ENCODE peak calls at places on chromosomes 16 and 17, in five cellular contexts. M is body of pancreas, B is endothelial cell of umbilical vein, A is thyroid gland, F is heart left ventricle. C is an unnamed sample.
A peak's percentile ranks its signal among the peaks of the same experiment; 100 is the strongest.

GRCh38 chr16:25950586-25951201 is 258.9 kb downstream of the HS3ST4 start:
- DNase-seq in F (no peak), B (no peak), A (no peak), M (no peak), C (no peak)

GRCh38 chr16:4085405-4085970 is 30.8 kb downstream of the ADCY9 start:
- DNase-seq in B (no peak), M (no peak), F (no peak), A (no peak), C (no peak)

GRCh38 chr17:80146121-80147034 is 550 bp downstream of the EIF4A3 start:
- DNase-seq in F (no peak), M (peak; percentile 17), B (peak; percentile 27), A (peak; percentile 22), C (peak; percentile 29)

GRCh38 chr16:47136101-47136820 is 7.5 kb downstream of the NETO2 start:
- DNase-seq in B (peak; percentile 91), A (no peak), F (no peak), M (no peak), C (no peak)

GRCh38 chr16:17358846-17359245 is 111.9 kb downstream of the XYLT1 start:
- DNase-seq in B (no peak), A (no peak), M (no peak), F (no peak), C (no peak)

GRCh38 chr16:70534949-70535348 is 11.3 kb downstream of the SF3B3 start:
- DNase-seq in F (no peak), A (no peak), M (no peak), B (no peak), C (no peak)

GRCh38 chr16:54792811-54793210 is 137.9 kb upstream of the IRX5 start:
- DNase-seq in M (no peak), A (no peak), B (no peak), F (no peak), C (no peak)

GRCh38 chr16:69311533-69312388 is 611 bp downstream of the VPS4A start:
- DNase-seq in F (peak; percentile 80), M (peak; percentile 51), A (peak; percentile 41), B (no peak), C (peak; percentile 51)

GRCh38 chr17:59572301-59572924 is 7.0 kb downstream of the DHX40 start:
- DNase-seq in F (no peak), A (no peak), M (no peak), B (no peak), C (no peak)

GRCh38 chr17:58513391-58513912 is 986 bp downstream of the MTMR4 start:
- DNase-seq in M (no peak), B (no peak), A (no peak), F (no peak), C (peak; percentile 41)
- H3K4me1 ChIP-seq in M (peaks cover 33% of the 10 kb centered on the region), B (peaks cover 13% of the 10 kb centered on the region), A (peaks cover 27% of the 10 kb centered on the region), F (peaks cover 25% of the 10 kb centered on the region), C (peaks cover 28% of the 10 kb centered on the region)

GRCh38 chr17:51496378-51496777 is 236.0 kb downstream of the UTP18 start:
- DNase-seq in A (no peak), B (no peak), F (no peak), M (no peak), C (no peak)

GRCh38 chr17:51499906-51500305 is 239.6 kb downstream of the UTP18 start:
- DNase-seq in M (no peak), F (no peak), A (no peak), B (no peak), C (no peak)

GRCh38 chr17:51505450-51505849 is 245.1 kb downstream of the UTP18 start:
- DNase-seq in A (no peak), M (peak; percentile 12), B (no peak), F (no peak), C (no peak)

GRCh38 chr17:51500454-51500853 is 240.1 kb downstream of the UTP18 start:
- DNase-seq in M (no peak), B (no peak), A (no peak), F (no peak), C (no peak)
- TF ChIP-seq POLR2A in M (no peak), B (no peak), A (no peak), F (no peak), C (no peak)

DNA sequence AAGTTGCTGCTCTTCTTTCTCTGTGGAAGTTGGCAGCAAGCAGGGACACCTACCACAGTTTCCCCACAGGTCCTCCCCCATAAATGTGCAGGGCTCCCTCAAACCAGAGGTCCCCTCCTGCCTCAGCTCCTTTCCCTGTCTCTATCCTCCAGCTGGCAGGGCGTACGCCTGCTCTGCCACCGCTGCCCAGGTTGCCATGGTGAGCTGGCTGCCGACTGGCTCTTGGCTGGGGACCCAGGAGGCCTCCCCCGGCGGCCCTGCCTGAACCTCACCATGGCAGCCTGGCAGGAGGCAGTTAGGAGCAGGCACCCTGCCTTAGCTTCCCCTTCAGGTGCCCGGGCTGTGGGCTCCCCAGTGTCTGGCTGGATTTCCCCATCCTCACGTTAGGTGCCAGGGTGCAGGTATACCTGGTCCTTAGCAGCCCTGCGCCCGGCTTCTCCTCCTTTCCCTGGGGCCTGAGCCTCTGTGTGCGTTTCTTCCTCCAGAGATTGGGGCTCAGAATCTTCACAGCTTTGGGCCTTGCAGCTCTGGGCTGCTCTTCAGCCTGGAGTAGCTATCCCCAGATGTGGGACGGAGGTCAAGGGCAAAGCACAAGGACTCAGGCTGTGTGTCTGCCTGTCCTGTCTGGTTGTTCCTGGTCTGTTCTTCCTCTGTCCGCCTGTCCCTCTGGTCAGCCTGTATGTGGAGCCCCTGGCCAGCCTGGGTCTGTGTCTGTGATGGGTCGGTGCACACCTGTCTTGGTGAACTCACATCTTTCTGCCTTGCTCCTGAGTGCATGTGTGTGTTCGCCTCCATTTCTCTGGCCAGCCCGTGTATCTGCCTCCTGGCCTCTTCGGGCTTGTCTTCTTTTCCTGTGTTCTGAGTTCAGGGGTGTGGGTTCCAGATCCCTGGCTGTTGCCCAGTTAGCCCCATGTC is 15.7 kb downstream of the GJD3 start:
- DNase-seq in A (peak; percentile 86), M (peak; percentile 85), F (peak; percentile 83), B (no peak), C (no peak)
- H3K4me1 ChIP-seq in A (peaks cover 53% of the 10 kb centered on the region), M (peaks cover 54% of the 10 kb centered on the region), F (peaks cover 58% of the 10 kb centered on the region), B (peaks cover 59% of the 10 kb centered on the region), C (peaks cover 76% of the 10 kb centered on the region)

GRCh38 chr17:82299452-82299851 is 18.0 kb downstream of the CD7 start:
- DNase-seq in F (no peak), B (no peak), A (no peak), M (no peak), C (no peak)
- TF ChIP-seq POLR2A in F (no peak), B (no peak), A (no peak), M (no peak), C (no peak)

GRCh38 chr16:86515780-86516617 is 5.7 kb downstream of the FOXF1 start:
- DNase-seq in B (no peak), F (peak; percentile 44), M (no peak), A (no peak), C (no peak)

GRCh38 chr16:86516618-86517003 is 6.3 kb downstream of the FOXF1 start:
- DNase-seq in A (no peak), M (no peak), B (no peak), F (peak; percentile 58), C (no peak)

GRCh38 chr16:86515420-86515779 is 5.1 kb downstream of the FOXF1 start:
- DNase-seq in M (no peak), F (peak; percentile 37), A (no peak), B (no peak), C (no peak)

GRCh38 chr16:86517652-86518258 is 7.4 kb downstream of the FOXF1 start:
- DNase-seq in A (peak; percentile 32), F (peak; percentile 78), M (peak; percentile 62), B (peak; percentile 66), C (peak; percentile 73)

DNA sequence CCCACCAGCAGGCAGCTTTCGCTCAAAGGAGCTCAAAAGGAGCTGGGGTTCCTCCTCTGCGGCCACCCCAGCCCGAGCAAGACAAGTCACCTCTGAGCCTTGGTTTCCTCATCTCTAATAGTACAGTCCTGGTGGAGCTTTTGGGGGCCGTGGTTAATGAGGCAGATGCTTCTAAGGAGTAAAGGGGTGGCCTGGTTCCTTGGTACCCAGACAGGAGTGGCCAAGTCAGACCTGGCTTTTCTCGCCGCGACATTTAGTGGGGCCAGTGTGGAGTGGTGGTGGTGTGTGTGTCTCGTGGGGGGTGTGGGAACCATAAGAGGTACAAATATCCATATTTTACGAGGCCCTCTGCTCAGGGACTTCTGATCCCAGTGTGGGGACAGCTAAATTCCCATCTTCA is 6.7 kb downstream of the FOXF1 start:
- DNase-seq in F (peak; percentile 3), B (no peak), M (no peak), A (no peak), C (no peak)
- H3K4me1 ChIP-seq in F (peaks cover 4% of the 10 kb centered on the region), B (peaks cover 5% of the 10 kb centered on the region), M (peaks cover 4% of the 10 kb centered on the region), A (no peaks in the 10 kb centered on the region), C (no peaks in the 10 kb centered on the region)

GRCh38 chr17:17873450-17873991 is 36.7 kb upstream of the SREBF1 start:
- DNase-seq in B (no peak), A (no peak), F (no peak), M (no peak), C (no peak)
- TF ChIP-seq POLR2A in B (no peak), A (no peak), F (no peak), M (no peak), C (no peak)

DNA sequence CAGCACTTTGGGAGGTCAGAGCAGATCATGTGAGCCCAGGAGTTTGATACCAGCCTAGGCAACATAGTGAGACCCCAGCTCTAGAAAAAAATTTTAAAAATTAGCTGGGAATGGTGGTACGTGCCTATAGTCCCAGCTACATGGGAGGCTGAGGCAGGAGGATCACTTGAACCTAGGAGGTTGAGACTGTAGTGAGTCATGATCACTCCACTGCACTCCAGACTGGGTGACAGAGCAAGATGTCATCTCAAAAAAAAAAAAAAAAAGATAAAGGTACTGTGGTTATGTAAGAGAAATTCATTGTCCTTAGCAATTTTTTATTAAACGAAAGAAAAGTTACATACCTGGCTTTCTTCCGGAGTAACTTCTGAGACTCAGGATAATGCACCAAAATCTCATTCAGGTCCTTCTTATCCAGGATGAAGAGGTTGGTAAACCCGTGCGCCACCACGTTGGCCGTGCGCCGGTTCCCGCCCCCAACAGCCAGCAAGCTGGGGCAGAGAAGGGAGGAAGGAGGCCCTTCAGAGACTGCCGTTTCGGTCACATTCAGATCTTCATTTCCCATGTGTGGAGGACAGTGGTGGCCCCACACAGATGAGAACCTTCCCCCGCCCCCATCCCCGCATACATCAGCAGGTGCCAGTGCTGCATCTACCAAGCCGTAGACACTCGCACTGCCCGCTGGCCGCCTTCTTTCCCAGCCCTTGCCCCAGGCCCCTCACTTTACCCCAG is 73.7 kb downstream of the CNGB1 start:
- DNase-seq in M (no peak), A (no peak), F (no peak), B (no peak), C (no peak)
- H3K4me1 ChIP-seq in M (peaks cover 31% of the 10 kb centered on the region), A (peaks cover 13% of the 10 kb centered on the region), F (no peaks in the 10 kb centered on the region), B (peaks cover 20% of the 10 kb centered on the region), C (no peaks in the 10 kb centered on the region)